ENCODE peak calls at places on chromosome 18, in four cellular contexts. H, Y, Q and F are unnamed samples.

GRCh38 chr18:10558967-10559298 is 33.1 kb downstream of the NAPG start:
- DNase-seq in Q (no peak), Y (no peak), H (no peak), F (no peak)

GRCh38 chr18:73594749-73595148 is 552.9 kb downstream of the FBXO15 start:
- DNase-seq in H (no peak), Y (no peak), Q (peak; percentile 44), F (no peak)

GRCh38 chr18:10798727-10799435 is 273.1 kb downstream of the NAPG start:
- DNase-seq in H (no peak), Q (peak; percentile 4), Y (peak; percentile 18), F (peak; percentile 67)

GRCh38 chr18:46478796-46479195 is 178.2 kb downstream of the LOXHD1 start:
- DNase-seq in H (no peak), Q (no peak), Y (no peak), F (no peak)

GRCh38 chr18:70331456-70332097 is 42.7 kb downstream of the SOCS6 start:
- DNase-seq in H (no peak), Y (no peak), Q (no peak), F (no peak)

GRCh38 chr18:35117951-35118411 is 76.8 kb downstream of the MAPRE2 start:
- DNase-seq in Q (peak; percentile 79), Y (no peak), H (no peak), F (peak; percentile 64)

GRCh38 chr18:361941-362913 is 94.4 kb upstream of the THOC1 start:
- DNase-seq in H (no peak), Q (peak; percentile 99), Y (peak; percentile 28), F (peak; percentile 56)

GRCh38 chr18:292271-292670 is 24.4 kb upstream of the THOC1 start:
- DNase-seq in Q (peak; percentile 23), Y (no peak), H (peak; percentile 14), F (no peak)

GRCh38 chr18:25831226-25831828 is 259.1 kb downstream of the SS18 start:
- DNase-seq in Q (peak; percentile 21), Y (no peak), H (no peak), F (no peak)

GRCh38 chr18:2994603-2995432 is 18.1 kb downstream of the LPIN2 start:
- DNase-seq in Q (no peak), H (no peak), Y (peak; percentile 51), F (no peak)

GRCh38 chr18:8063733-8064132 is 496.6 kb downstream of the PTPRM start:
- DNase-seq in Q (no peak), Y (no peak), H (no peak), F (no peak)

GRCh38 chr18:741931-742512 is 29.6 kb upstream of the ENOSF1 start:
- DNase-seq in Q (peak; percentile 64), Y (peak; percentile 53), H (peak; percentile 66), F (peak; percentile 66)

GRCh38 chr18:68083131-68083530 is 566.6 kb upstream of the DSEL start:
- DNase-seq in Q (peak; percentile 81), H (no peak), Y (no peak), F (peak; percentile 38)

GRCh38 chr18:59744271-59744721 is 47.1 kb upstream of the CCBE1 start:
- DNase-seq in H (no peak), Y (no peak), Q (peak; percentile 98), F (peak; percentile 86)

GRCh38 chr18:36372902-36373301 is 75.4 kb downstream of the FHOD3 start:
- DNase-seq in H (peak; percentile 25), Q (peak; percentile 66), Y (no peak), F (peak; percentile 29)

GRCh38 chr18:65206551-65207260 is 544.1 kb upstream of the CDH7 start:
- DNase-seq in H (no peak), Q (no peak), Y (peak; percentile 48), F (no peak)

GRCh38 chr18:60538891-60539290 is 166.3 kb upstream of the MC4R start:
- DNase-seq in Q (no peak), Y (no peak), H (no peak), F (no peak)

GRCh38 chr18:70355620-70356385 is 67.0 kb downstream of the SOCS6 start:
- DNase-seq in Q (no peak), Y (peak; percentile 30), H (no peak), F (no peak)

GRCh38 chr18:28013064-28013463 is 163.9 kb downstream of the CDH2 start:
- DNase-seq in Y (peak; percentile 16), H (no peak), Q (peak; percentile 33), F (peak; percentile 48)
- TF ChIP-seq CTCF in Y (peak; percentile 60), H (no peak), Q (peak; percentile 67), F (peak; percentile 49)

GRCh38 chr18:33821503-33821902 is 243.5 kb downstream of the ASXL3 start:
- DNase-seq in H (no peak), Y (no peak), Q (peak; percentile 90), F (peak; percentile 40)

GRCh38 chr18:33820517-33821368 is 242.7 kb downstream of the ASXL3 start:
- DNase-seq in H (no peak), Q (peak; percentile 31), Y (peak; percentile 46), F (no peak)

GRCh38 chr18:33818145-33818544 is 240.1 kb downstream of the ASXL3 start:
- DNase-seq in H (no peak), Q (no peak), Y (no peak), F (no peak)

GRCh38 chr18:33812186-33812585 is 234.2 kb downstream of the ASXL3 start:
- DNase-seq in Q (no peak), H (no peak), Y (no peak), F (no peak)

DNA sequence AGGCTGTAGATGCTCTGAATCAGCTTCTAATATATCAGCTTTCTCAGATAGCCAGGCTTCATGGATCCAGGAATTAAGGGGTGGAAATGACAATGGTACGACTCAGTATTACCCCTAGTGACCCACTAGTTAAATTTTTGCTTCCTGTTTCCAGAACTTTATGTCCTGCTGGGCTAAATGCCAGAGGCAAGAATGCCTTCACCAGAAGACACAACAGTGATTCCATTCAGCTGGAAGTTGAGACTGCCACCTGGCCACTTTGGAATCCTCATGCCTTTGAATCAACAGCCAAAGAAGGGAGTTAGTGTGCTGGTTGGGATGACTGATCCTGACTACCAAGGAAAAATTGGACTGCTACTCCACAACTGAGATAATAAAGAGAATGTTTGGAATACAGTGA is 239.1 kb downstream of the ASXL3 start:
- DNase-seq in Y (no peak), Q (peak; percentile 82), H (no peak), F (no peak)
- TF ChIP-seq CTCF in Y (no peak), Q (no peak), H (no peak), F (no peak)

GRCh38 chr18:62461591-62461990 is 61.2 kb upstream of the ZCCHC2 start:
- DNase-seq in H (no peak), Y (no peak), Q (no peak), F (no peak)
- TF ChIP-seq CTCF in H (no peak), Y (no peak), Q (no peak), F (no peak)

GRCh38 chr18:75586576-75586975 is 159.1 kb upstream of the SMIM21 start:
- DNase-seq in H (no peak), Y (no peak), Q (no peak), F (no peak)
- TF ChIP-seq CTCF in H (no peak), Y (no peak), Q (no peak), F (no peak)